ENCODE peak calls at places on chromosomes 13 and 19, in six cellular contexts. Q is CD4-positive, alpha-beta T cell; T is HFF-Myc; G is GM20000; U is mesothelial cell of epicardium; X is heart right ventricle. A is an unnamed sample.

GRCh38 chr13:27168870-27169525 is 2.6 kb downstream of the USP12 start:
- DNase-seq in Q (no peak), T (no peak), G (no peak), U (no peak), X (no peak), A (no peak)

GRCh38 chr19:10769533-10770491 is 51.9 kb downstream of the DNM2 start:
- DNase-seq in Q (no peak), T (no peak), G (no peak), U (no peak), X (peak; percentile 85), A (no peak)

GRCh38 chr19:7874080-7874856 is at the start of gene PRR36:
- DNase-seq in Q (no peak), T (no peak), G (no peak), U (no peak), X (no peak), A (peak; percentile 83)

GRCh38 chr13:37026778-37027177 is 26.2 kb downstream of the EXOSC8 start:
- DNase-seq in Q (no peak), T (no peak), G (no peak), U (no peak), X (no peak), A (no peak)

GRCh38 chr13:113946409-113947181 is 27.3 kb downstream of the C13orf46 start:
- DNase-seq in Q (no peak), T (no peak), G (no peak), U (no peak), X (peak; percentile 2), A (no peak)

GRCh38 chr13:90846956-90847355 is 500.5 kb upstream of the MIR17HG start:
- DNase-seq in Q (no peak), T (no peak), G (no peak), U (no peak), X (no peak), A (no peak)

GRCh38 chr13:25463496-25463895 is 91.7 kb downstream of the ATP8A2 start:
- DNase-seq in Q (no peak), T (no peak), G (no peak), U (no peak), X (no peak), A (no peak)

GRCh38 chr19:15589760-15590451 is 25.1 kb upstream of the CYP4F8 start:
- DNase-seq in Q (no peak), T (no peak), G (no peak), U (no peak), X (no peak), A (no peak)

GRCh38 chr13:57212989-57213388 is 46.0 kb downstream of the PRR20E start:
- DNase-seq in Q (no peak), T (no peak), G (no peak), U (no peak), X (no peak), A (no peak)

GRCh38 chr19:38190793-38191192 is 33.2 kb downstream of the DPF1 start:
- DNase-seq in Q (no peak), T (no peak), G (no peak), U (no peak), X (no peak), A (no peak)

GRCh38 chr19:39318071-39318470 is 2.6 kb downstream of the LRFN1 start:
- DNase-seq in Q (no peak), T (no peak), G (no peak), U (no peak), X (no peak), A (no peak)

GRCh38 chr19:40799558-40800338 is 757 bp downstream of the EGLN2 start:
- DNase-seq in Q (no peak), T (no peak), G (peak; percentile 68), U (no peak), X (peak; percentile 80), A (no peak)

GRCh38 chr13:52127378-52127777 is 1.5 kb downstream of the NEK5 start:
- DNase-seq in Q (no peak), T (no peak), G (no peak), U (no peak), X (no peak), A (no peak)

GRCh38 chr19:46411088-46412033 is 2.0 kb downstream of the CCDC8 start:
- DNase-seq in Q (no peak), T (no peak), G (no peak), U (no peak), X (no peak), A (no peak)

GRCh38 chr13:24290280-24290932 is 19.0 kb upstream of the C1QTNF9 start:
- DNase-seq in Q (no peak), T (no peak), G (no peak), U (no peak), X (no peak), A (no peak)

GRCh38 chr13:104085611-104086010 is 1019.4 kb upstream of the SLC10A2 start:
- DNase-seq in Q (no peak), T (no peak), G (no peak), U (no peak), X (no peak), A (no peak)

GRCh38 chr13:106619688-106620555 is 52.0 kb upstream of the ARGLU1 start:
- DNase-seq in Q (no peak), T (peak; percentile 21), G (peak; percentile 62), U (no peak), X (peak; percentile 53), A (no peak)

GRCh38 chr19:17555480-17555928 is at the start of gene COLGALT1:
- DNase-seq in Q (peak; percentile 97), T (peak; percentile 85), G (peak; percentile 99), U (peak; percentile 95), X (peak; percentile 99), A (peak; percentile 92)

GRCh38 chr13:65468628-65469027 is 1761.5 kb downstream of the PCDH9 start:
- DNase-seq in Q (no peak), T (no peak), G (no peak), U (no peak), X (no peak), A (no peak)

GRCh38 chr19:51514866-51515481 is 13.4 kb upstream of the SIGLEC12 start:
- DNase-seq in Q (no peak), T (peak; percentile 37), G (peak; percentile 61), U (no peak), X (no peak), A (no peak)

GRCh38 chr13:114019367-114019766 is 45.5 kb upstream of the C13orf46 start:
- DNase-seq in Q (peak; percentile 32), T (no peak), G (no peak), U (no peak), X (no peak), A (no peak)

GRCh38 chr13:109628251-109628699 is 158.1 kb downstream of the IRS2 start:
- DNase-seq in Q (no peak), T (no peak), G (no peak), U (no peak), X (no peak), A (no peak)

GRCh38 chr19:44776402-44777096 is 1.1 kb upstream of the CBLC start:
- DNase-seq in Q (no peak), T (no peak), G (no peak), U (no peak), X (no peak), A (no peak)

GRCh38 chr13:20348018-20348417 is 115.9 kb upstream of the GJB6 start:
- DNase-seq in Q (no peak), T (no peak), G (no peak), U (no peak), X (no peak), A (no peak)

GRCh38 chr13:61988810-61989209 is 573.2 kb upstream of the PCDH20 start:
- DNase-seq in Q (no peak), T (no peak), G (no peak), U (no peak), X (no peak), A (no peak)

GRCh38 chr13:94154362-94154761 is 325.1 kb downstream of the DCT start:
- DNase-seq in Q (no peak), T (no peak), G (no peak), U (no peak), X (no peak), A (no peak)

GRCh38 chr13:35953537-35954206 is 177.5 kb downstream of the DCLK1 start:
- DNase-seq in Q (no peak), T (peak; percentile 87), G (no peak), U (no peak), X (peak; percentile 90), A (peak; percentile 43)
- TF ChIP-seq CTCF in Q (no peak), T (peak; percentile 61), G (no peak), U (peak; percentile 11), X (peak; percentile 37), A (peak; percentile 74)

DNA sequence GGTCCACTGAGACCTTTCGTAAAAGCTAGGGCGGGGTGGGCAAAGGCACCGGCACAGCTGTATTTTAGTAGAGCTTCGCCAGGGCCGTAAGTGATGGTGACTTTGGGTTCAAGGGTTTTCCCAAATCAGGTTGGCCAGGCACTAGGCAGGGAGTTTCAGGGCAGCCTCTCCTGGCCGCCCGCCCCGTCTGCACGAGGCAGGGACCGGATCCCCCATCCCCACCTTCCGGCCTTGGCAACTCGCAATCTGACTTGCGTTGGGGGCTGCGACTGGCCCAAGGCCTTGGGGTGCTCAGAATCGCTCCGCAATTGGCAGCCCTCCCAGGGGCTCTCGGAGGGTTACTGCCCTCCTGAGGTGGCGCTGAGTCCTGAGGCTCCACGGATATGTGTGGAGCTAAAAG is 4.1 kb upstream of the ZIC5 start:
- DNase-seq in Q (no peak), T (no peak), G (no peak), U (no peak), X (no peak), A (no peak)
- TF ChIP-seq CTCF in Q (no peak), T (no peak), G (no peak), U (no peak), X (no peak), A (no peak)

DNA sequence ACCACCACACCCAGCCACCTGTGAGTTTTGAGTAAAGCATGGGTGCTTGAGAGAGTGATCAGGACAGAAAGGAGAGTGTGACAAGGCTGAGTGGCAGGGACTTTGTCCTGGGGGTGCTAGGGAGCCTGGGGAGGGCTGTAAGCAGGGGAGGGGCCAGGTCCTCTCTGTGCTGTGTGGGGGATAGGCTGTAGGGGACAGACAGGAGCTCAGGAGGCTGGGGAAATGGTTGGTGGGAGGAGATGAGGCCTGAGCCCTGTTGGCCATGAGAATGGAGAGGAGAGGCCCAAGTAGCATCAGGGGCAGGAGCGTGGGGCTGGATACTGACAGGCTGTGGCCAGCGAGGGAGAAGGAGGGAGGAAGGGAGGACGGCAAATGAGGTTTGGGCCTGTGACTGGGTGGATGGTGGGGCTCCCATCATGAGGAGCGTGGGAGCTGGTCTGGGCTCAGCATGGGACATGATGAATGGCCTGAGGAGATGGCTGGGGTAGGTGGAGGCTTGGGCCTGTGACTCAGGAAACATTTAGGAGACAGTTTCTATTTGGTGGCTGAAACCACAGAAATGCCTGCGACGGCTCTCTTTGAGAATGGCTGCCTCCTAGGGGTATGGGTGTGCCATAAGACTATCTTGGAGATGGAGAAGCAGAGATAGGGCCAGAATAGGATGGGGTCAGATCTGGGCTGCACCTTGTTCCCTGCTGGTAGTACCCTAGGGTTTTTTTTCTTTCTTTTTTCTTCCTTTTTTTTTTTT is 25.0 kb downstream of the GRIN2D start:
- DNase-seq in Q (no peak), T (no peak), G (peak; percentile 7), U (no peak), X (no peak), A (no peak)
- TF ChIP-seq CTCF in Q (no peak), T (no peak), G (no peak), U (no peak), X (no peak), A (no peak)

GRCh38 chr13:102508411-102508810 is 88.4 kb upstream of the TPP2 start:
- DNase-seq in Q (no peak), T (no peak), G (no peak), U (no peak), X (no peak), A (no peak)

DNA sequence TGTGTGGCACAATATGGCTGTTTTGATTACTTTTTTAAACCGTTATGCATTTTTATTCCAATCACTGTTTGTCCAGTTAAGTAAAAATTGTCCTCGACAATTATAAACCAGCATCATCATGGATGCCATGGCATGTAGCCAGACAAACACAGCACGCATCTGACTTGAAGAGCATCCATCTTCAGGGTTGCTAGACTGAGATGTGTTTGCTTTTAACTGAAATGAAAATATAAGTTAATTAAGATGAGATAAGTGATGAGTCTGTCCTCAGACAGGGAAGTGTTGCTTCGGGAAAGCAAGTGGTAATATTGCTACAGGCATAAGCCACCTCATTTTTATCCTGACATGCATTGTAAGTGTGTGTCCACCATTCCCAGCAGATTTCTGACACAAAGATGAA is 92.8 kb upstream of the TPP2 start:
- DNase-seq in Q (no peak), T (no peak), G (no peak), U (no peak), X (no peak), A (no peak)
- TF ChIP-seq CTCF in Q (no peak), T (no peak), G (no peak), U (no peak), X (no peak), A (no peak)

A was measured in progenitor cell of endocrine pancreas.